ENCODE peak calls at places on chromosome 10, in ten cellular contexts. One of them, this sample, is unnamed.

GRCh38 chr10:66572700-66573099 is 353.1 kb upstream of the LRRTM3 start:
- DNase-seq in HT1080: no peak
- DNase-seq in mucosa of descending colon: no peak
- DNase-seq in skeletal muscle cell: no peak
- DNase-seq in naive thymus-derived CD8-positive, alpha-beta T cell: no peak
- DNase-seq in psoas muscle: no peak
- DNase-seq in NCI-H69: peak
- DNase-seq in AG10803: no peak
- DNase-seq in neural crest cell: no peak
- DNase-seq in activated CD8-positive, alpha-beta memory T cell treated with anti-CD3 and anti-CD28 coated beads for 24 hours: no peak
- DNase-seq in this sample: no peak

GRCh38 chr10:26269754-26270153 is 53.2 kb downstream of the GAD2 start:
- DNase-seq in HT1080: peak
- DNase-seq in neural crest cell: peak
- DNase-seq in NCI-H69: peak
- DNase-seq in AG10803: peak
- DNase-seq in psoas muscle: no peak
- DNase-seq in skeletal muscle cell: no peak
- DNase-seq in activated CD8-positive, alpha-beta memory T cell treated with anti-CD3 and anti-CD28 coated beads for 24 hours: no peak
- DNase-seq in naive thymus-derived CD8-positive, alpha-beta T cell: no peak
- DNase-seq in mucosa of descending colon: no peak
- DNase-seq in this sample: no peak

GRCh38 chr10:10865913-10866312 is 151.8 kb upstream of the CELF2 start:
- DNase-seq in AG10803: no peak
- DNase-seq in naive thymus-derived CD8-positive, alpha-beta T cell: no peak
- DNase-seq in NCI-H69: no peak
- DNase-seq in skeletal muscle cell: no peak
- DNase-seq in mucosa of descending colon: no peak
- DNase-seq in activated CD8-positive, alpha-beta memory T cell treated with anti-CD3 and anti-CD28 coated beads for 24 hours: no peak
- DNase-seq in neural crest cell: no peak
- DNase-seq in HT1080: peak
- DNase-seq in psoas muscle: no peak
- DNase-seq in this sample: no peak

GRCh38 chr10:58842860-58843376 is 330.2 kb downstream of the BICC1 start:
- DNase-seq in psoas muscle: no peak
- DNase-seq in naive thymus-derived CD8-positive, alpha-beta T cell: no peak
- DNase-seq in HT1080: no peak
- DNase-seq in neural crest cell: no peak
- DNase-seq in mucosa of descending colon: no peak
- DNase-seq in NCI-H69: no peak
- DNase-seq in AG10803: no peak
- DNase-seq in activated CD8-positive, alpha-beta memory T cell treated with anti-CD3 and anti-CD28 coated beads for 24 hours: no peak
- DNase-seq in skeletal muscle cell: no peak
- DNase-seq in this sample: no peak

GRCh38 chr10:74187237-74187636 is 36.2 kb downstream of the ADK start:
- DNase-seq in activated CD8-positive, alpha-beta memory T cell treated with anti-CD3 and anti-CD28 coated beads for 24 hours: no peak
- DNase-seq in AG10803: peak
- DNase-seq in neural crest cell: no peak
- DNase-seq in HT1080: no peak
- DNase-seq in NCI-H69: no peak
- DNase-seq in skeletal muscle cell: no peak
- DNase-seq in mucosa of descending colon: no peak
- DNase-seq in psoas muscle: no peak
- DNase-seq in naive thymus-derived CD8-positive, alpha-beta T cell: no peak
- DNase-seq in this sample: no peak

GRCh38 chr10:22824984-22825383 is 102.9 kb upstream of the ARMC3 start:
- DNase-seq in skeletal muscle cell: no peak
- DNase-seq in naive thymus-derived CD8-positive, alpha-beta T cell: no peak
- DNase-seq in mucosa of descending colon: no peak
- DNase-seq in AG10803: peak
- DNase-seq in activated CD8-positive, alpha-beta memory T cell treated with anti-CD3 and anti-CD28 coated beads for 24 hours: no peak
- DNase-seq in NCI-H69: no peak
- DNase-seq in neural crest cell: no peak
- DNase-seq in HT1080: peak
- DNase-seq in psoas muscle: no peak
- DNase-seq in this sample: no peak

GRCh38 chr10:132836832-132837540 is 51.0 kb upstream of the NKX6-2 start:
- DNase-seq in HT1080: no peak
- DNase-seq in skeletal muscle cell: no peak
- DNase-seq in AG10803: peak
- DNase-seq in psoas muscle: no peak
- DNase-seq in mucosa of descending colon: peak
- DNase-seq in activated CD8-positive, alpha-beta memory T cell treated with anti-CD3 and anti-CD28 coated beads for 24 hours: peak
- DNase-seq in NCI-H69: peak
- DNase-seq in naive thymus-derived CD8-positive, alpha-beta T cell: peak
- DNase-seq in neural crest cell: peak
- DNase-seq in this sample: no peak

GRCh38 chr10:3537518-3537917 is 247.5 kb downstream of the KLF6 start:
- DNase-seq in neural crest cell: no peak
- DNase-seq in AG10803: no peak
- DNase-seq in psoas muscle: no peak
- DNase-seq in HT1080: no peak
- DNase-seq in mucosa of descending colon: no peak
- DNase-seq in activated CD8-positive, alpha-beta memory T cell treated with anti-CD3 and anti-CD28 coated beads for 24 hours: no peak
- DNase-seq in NCI-H69: peak
- DNase-seq in skeletal muscle cell: no peak
- DNase-seq in naive thymus-derived CD8-positive, alpha-beta T cell: no peak
- DNase-seq in this sample: no peak

GRCh38 chr10:102629661-102630614 is 14.3 kb upstream of the TRIM8 start:
- DNase-seq in mucosa of descending colon: peak
- DNase-seq in activated CD8-positive, alpha-beta memory T cell treated with anti-CD3 and anti-CD28 coated beads for 24 hours: no peak
- DNase-seq in AG10803: peak
- DNase-seq in skeletal muscle cell: no peak
- DNase-seq in neural crest cell: no peak
- DNase-seq in naive thymus-derived CD8-positive, alpha-beta T cell: no peak
- DNase-seq in psoas muscle: peak
- DNase-seq in NCI-H69: no peak
- DNase-seq in HT1080: peak
- DNase-seq in this sample: peak

GRCh38 chr10:128062331-128062730 is 63.9 kb downstream of the MKI67 start:
- DNase-seq in mucosa of descending colon: no peak
- DNase-seq in NCI-H69: no peak
- DNase-seq in psoas muscle: no peak
- DNase-seq in neural crest cell: peak
- DNase-seq in skeletal muscle cell: no peak
- DNase-seq in AG10803: no peak
- DNase-seq in HT1080: no peak
- DNase-seq in naive thymus-derived CD8-positive, alpha-beta T cell: no peak
- DNase-seq in activated CD8-positive, alpha-beta memory T cell treated with anti-CD3 and anti-CD28 coated beads for 24 hours: no peak
- DNase-seq in this sample: no peak

GRCh38 chr10:24197319-24197718 is 11.6 kb upstream of the KIAA1217 start:
- DNase-seq in naive thymus-derived CD8-positive, alpha-beta T cell: no peak
- DNase-seq in neural crest cell: no peak
- DNase-seq in skeletal muscle cell: no peak
- DNase-seq in activated CD8-positive, alpha-beta memory T cell treated with anti-CD3 and anti-CD28 coated beads for 24 hours: no peak
- DNase-seq in NCI-H69: no peak
- DNase-seq in AG10803: no peak
- DNase-seq in mucosa of descending colon: no peak
- DNase-seq in psoas muscle: no peak
- DNase-seq in HT1080: no peak
- DNase-seq in this sample: no peak

GRCh38 chr10:102583435-102584417 is 60.6 kb upstream of the TRIM8 start:
- DNase-seq in naive thymus-derived CD8-positive, alpha-beta T cell: peak
- DNase-seq in mucosa of descending colon: peak
- DNase-seq in HT1080: peak
- DNase-seq in AG10803: peak
- DNase-seq in skeletal muscle cell: peak
- DNase-seq in neural crest cell: peak
- DNase-seq in activated CD8-positive, alpha-beta memory T cell treated with anti-CD3 and anti-CD28 coated beads for 24 hours: peak
- DNase-seq in NCI-H69: peak
- DNase-seq in psoas muscle: peak
- DNase-seq in this sample: peak

GRCh38 chr10:60466267-60467201 is 76.9 kb upstream of the ANK3 start:
- DNase-seq in AG10803: no peak
- DNase-seq in NCI-H69: no peak
- DNase-seq in activated CD8-positive, alpha-beta memory T cell treated with anti-CD3 and anti-CD28 coated beads for 24 hours: no peak
- DNase-seq in mucosa of descending colon: no peak
- DNase-seq in naive thymus-derived CD8-positive, alpha-beta T cell: no peak
- DNase-seq in psoas muscle: no peak
- DNase-seq in skeletal muscle cell: no peak
- DNase-seq in HT1080: peak
- DNase-seq in neural crest cell: no peak
- DNase-seq in this sample: no peak

GRCh38 chr10:77301305-77301730 is 336.3 kb downstream of the KCNMA1 start:
- DNase-seq in AG10803: peak
- DNase-seq in psoas muscle: no peak
- DNase-seq in skeletal muscle cell: no peak
- DNase-seq in NCI-H69: no peak
- DNase-seq in mucosa of descending colon: no peak
- DNase-seq in activated CD8-positive, alpha-beta memory T cell treated with anti-CD3 and anti-CD28 coated beads for 24 hours: no peak
- DNase-seq in naive thymus-derived CD8-positive, alpha-beta T cell: no peak
- DNase-seq in HT1080: peak
- DNase-seq in neural crest cell: no peak
- DNase-seq in this sample: no peak

GRCh38 chr10:115710136-115710535 is 562.9 kb downstream of the GFRA1 start:
- DNase-seq in psoas muscle: no peak
- DNase-seq in AG10803: no peak
- DNase-seq in naive thymus-derived CD8-positive, alpha-beta T cell: no peak
- DNase-seq in NCI-H69: peak
- DNase-seq in activated CD8-positive, alpha-beta memory T cell treated with anti-CD3 and anti-CD28 coated beads for 24 hours: no peak
- DNase-seq in HT1080: no peak
- DNase-seq in neural crest cell: no peak
- DNase-seq in skeletal muscle cell: no peak
- DNase-seq in mucosa of descending colon: no peak
- DNase-seq in this sample: no peak

GRCh38 chr10:118953598-118953997 is 75.9 kb upstream of the NANOS1 start:
- DNase-seq in naive thymus-derived CD8-positive, alpha-beta T cell: no peak
- DNase-seq in skeletal muscle cell: no peak
- DNase-seq in neural crest cell: no peak
- DNase-seq in HT1080: no peak
- DNase-seq in psoas muscle: no peak
- DNase-seq in activated CD8-positive, alpha-beta memory T cell treated with anti-CD3 and anti-CD28 coated beads for 24 hours: peak
- DNase-seq in NCI-H69: no peak
- DNase-seq in AG10803: no peak
- DNase-seq in mucosa of descending colon: no peak
- DNase-seq in this sample: no peak

This sample was measured in lower lobe of right lung.